ENCODE peak calls at places on chromosomes 3 and 15, in four cellular contexts. Q is astrocyte of the spinal cord, H is GM12865, V is lower leg skin. U is an unnamed sample.

GRCh38 chr3:22045882-22046281 is 294.9 kb upstream of the ZNF385D start:
- DNase-seq in Q (no peak), H (no peak), V (no peak), U (no peak)

GRCh38 chr3:31577232-31577631 is 44.5 kb downstream of the STT3B start:
- DNase-seq in Q (no peak), H (no peak), V (no peak), U (no peak)

GRCh38 chr3:189863031-189863430 is 231.8 kb downstream of the TP63 start:
- DNase-seq in Q (no peak), H (no peak), V (no peak), U (no peak)

GRCh38 chr3:157091096-157091833 is 68.7 kb downstream of the CCNL1 start:
- DNase-seq in Q (no peak), H (no peak), V (no peak), U (no peak)

GRCh38 chr3:122021811-122022401 is at the start of gene ILDR1:
- DNase-seq in Q (no peak), H (peak), V (no peak), U (peak)

GRCh38 chr3:188947983-188948657 is 223.7 kb upstream of the TPRG1 start:
- DNase-seq in Q (peak), H (no peak), V (peak), U (no peak)

GRCh38 chr3:69419276-69419675 is 33.4 kb upstream of the FRMD4B start:
- DNase-seq in Q (no peak), H (no peak), V (no peak), U (no peak)

GRCh38 chr15:53834214-53834613 is 74.8 kb upstream of the WDR72 start:
- DNase-seq in Q (no peak), H (no peak), V (no peak), U (no peak)

GRCh38 chr15:94792166-94792565 is 560.8 kb downstream of the MCTP2 start:
- DNase-seq in Q (peak), H (no peak), V (no peak), U (no peak)

GRCh38 chr3:158728851-158729250 is 3.4 kb downstream of the RARRES1 start:
- DNase-seq in Q (no peak), H (no peak), V (no peak), U (no peak)

GRCh38 chr3:158731525-158731924 is 732 bp downstream of the RARRES1 start:
- DNase-seq in Q (no peak), H (no peak), V (no peak), U (no peak)

GRCh38 chr3:158735296-158736033 is 3.2 kb upstream of the RARRES1 start:
- DNase-seq in Q (no peak), H (no peak), V (no peak), U (no peak)

GRCh38 chr3:158732856-158733200 is 571 bp upstream of the RARRES1 start:
- DNase-seq in Q (no peak), H (no peak), V (no peak), U (no peak)

GRCh38 chr3:158731938-158732855 is at the start of gene RARRES1:
- DNase-seq in Q (peak), H (peak), V (no peak), U (peak)
- H3K4me3 ChIP-seq in Q (peak), H (peak), V (peak), U (peak)

GRCh38 chr15:51075364-51075763 is 19.3 kb downstream of the TNFAIP8L3 start:
- DNase-seq in Q (no peak), H (no peak), V (no peak), U (no peak)
- H3K4me3 ChIP-seq in Q (no peak), H (no peak), V (no peak), U (no peak)

DNA sequence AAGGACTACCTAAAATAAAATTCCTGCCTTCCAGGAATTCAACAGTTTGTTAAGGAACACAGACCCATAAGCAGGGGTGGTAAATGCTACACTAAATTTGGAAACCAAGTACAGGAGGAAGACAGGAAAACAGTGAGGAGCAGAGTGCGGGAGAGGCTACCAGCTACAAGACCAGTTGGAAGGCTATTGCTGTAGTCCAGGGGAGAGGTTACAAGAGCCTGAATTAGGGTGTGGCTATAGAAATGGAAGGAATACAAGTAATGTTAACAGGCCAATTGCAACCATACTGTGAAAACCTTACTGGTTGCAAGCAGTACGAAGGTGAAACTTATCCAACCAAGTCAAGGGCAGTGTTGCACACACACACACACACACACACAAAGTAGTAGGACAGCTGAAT is 885 bp upstream of the ARMC8 start:
- DNase-seq in Q (no peak), H (no peak), V (no peak), U (no peak)
- H3K4me3 ChIP-seq in Q (no peak), H (no peak), V (no peak), U (no peak)

DNA sequence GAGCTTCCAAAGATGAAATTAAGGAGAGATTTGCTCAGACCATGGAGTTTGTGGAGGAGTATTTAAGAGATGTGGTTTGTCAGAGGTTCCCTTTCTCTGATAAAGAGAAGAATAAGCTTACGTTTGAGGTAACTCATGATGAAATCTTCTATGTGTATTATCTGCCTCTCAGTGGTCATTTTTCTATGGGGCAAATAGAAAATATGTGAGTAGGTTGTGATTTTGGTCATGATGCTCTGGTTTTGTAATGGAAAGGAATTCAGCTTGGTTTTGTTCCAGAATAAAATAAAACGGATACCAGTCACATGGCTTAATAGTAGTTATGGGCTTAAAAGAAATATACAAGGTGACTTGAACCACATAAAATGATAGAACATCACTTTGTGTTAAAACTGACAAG is 181.1 kb downstream of the ITPR1 start:
- DNase-seq in Q (peak), H (no peak), V (no peak), U (no peak)
- H3K4me3 ChIP-seq in Q (no peak), H (no peak), V (no peak), U (no peak)

GRCh38 chr3:23874359-23875120 is 42.2 kb downstream of the NKIRAS1 start:
- DNase-seq in Q (peak), H (no peak), V (no peak), U (no peak)
- H3K4me3 ChIP-seq in Q (no peak), H (no peak), V (no peak), U (no peak)

U was measured in GM06990.